ENCODE peak calls at places on chromosomes 3 and 15, in nine cellular contexts. One of them, this sample, is unnamed.
A peak's percentile ranks its signal among the peaks of the same experiment; 100 is the strongest.

GRCh38 chr15:100897201-100897872 is 17.7 kb downstream of the ALDH1A3 start:
- DNase-seq in ovary: no peak
- DNase-seq in COR-L47: no peak
- DNase-seq in DMS153: no peak
- DNase-seq in activated CD8-positive, alpha-beta memory T cell treated with anti-CD3 and anti-CD28 coated beads for 24 hours: no peak
- DNase-seq in osteoblast: peak; percentile 60
- DNase-seq in heart left ventricle: no peak
- DNase-seq in fibroblast of lung: no peak
- DNase-seq in NT2/D1: no peak
- DNase-seq in this sample: no peak

GRCh38 chr15:85761635-85762034 is 33.1 kb downstream of the KLHL25 start:
- DNase-seq in NT2/D1: no peak
- DNase-seq in fibroblast of lung: peak; percentile 88
- DNase-seq in ovary: no peak
- DNase-seq in DMS153: no peak
- DNase-seq in osteoblast: peak; percentile 91
- DNase-seq in activated CD8-positive, alpha-beta memory T cell treated with anti-CD3 and anti-CD28 coated beads for 24 hours: no peak
- DNase-seq in COR-L47: no peak
- DNase-seq in heart left ventricle: no peak
- DNase-seq in this sample: no peak

GRCh38 chr15:90530250-90531051 is 728 bp downstream of the CRTC3 start:
- DNase-seq in activated CD8-positive, alpha-beta memory T cell treated with anti-CD3 and anti-CD28 coated beads for 24 hours: peak; percentile 80
- DNase-seq in fibroblast of lung: peak; percentile 46
- DNase-seq in COR-L47: no peak
- DNase-seq in NT2/D1: no peak
- DNase-seq in heart left ventricle: peak; percentile 76
- DNase-seq in osteoblast: peak; percentile 95
- DNase-seq in ovary: peak; percentile 79
- DNase-seq in DMS153: no peak
- DNase-seq in this sample: peak; percentile 55

GRCh38 chr3:64099316-64099715 is 76.0 kb upstream of the PSMD6 start:
- DNase-seq in activated CD8-positive, alpha-beta memory T cell treated with anti-CD3 and anti-CD28 coated beads for 24 hours: no peak
- DNase-seq in COR-L47: no peak
- DNase-seq in NT2/D1: no peak
- DNase-seq in fibroblast of lung: no peak
- DNase-seq in osteoblast: no peak
- DNase-seq in DMS153: no peak
- DNase-seq in heart left ventricle: no peak
- DNase-seq in ovary: no peak
- DNase-seq in this sample: no peak

GRCh38 chr15:36831125-36831914 is 251.9 kb downstream of the CDIN1 start:
- DNase-seq in heart left ventricle: no peak
- DNase-seq in COR-L47: no peak
- DNase-seq in NT2/D1: no peak
- DNase-seq in ovary: no peak
- DNase-seq in osteoblast: peak; percentile 60
- DNase-seq in activated CD8-positive, alpha-beta memory T cell treated with anti-CD3 and anti-CD28 coated beads for 24 hours: no peak
- DNase-seq in fibroblast of lung: peak; percentile 83
- DNase-seq in DMS153: no peak
- DNase-seq in this sample: peak; percentile 97

GRCh38 chr15:89167267-89168176 is 53.9 kb downstream of the RLBP1 start:
- DNase-seq in DMS153: no peak
- DNase-seq in fibroblast of lung: peak; percentile 94
- DNase-seq in ovary: no peak
- DNase-seq in COR-L47: no peak
- DNase-seq in osteoblast: peak; percentile 79
- DNase-seq in heart left ventricle: no peak
- DNase-seq in NT2/D1: no peak
- DNase-seq in activated CD8-positive, alpha-beta memory T cell treated with anti-CD3 and anti-CD28 coated beads for 24 hours: peak; percentile 80
- DNase-seq in this sample: peak; percentile 84

GRCh38 chr3:14253022-14253761 is 74.6 kb downstream of the LSM3 start:
- DNase-seq in fibroblast of lung: peak; percentile 84
- DNase-seq in NT2/D1: no peak
- DNase-seq in ovary: no peak
- DNase-seq in DMS153: no peak
- DNase-seq in COR-L47: no peak
- DNase-seq in activated CD8-positive, alpha-beta memory T cell treated with anti-CD3 and anti-CD28 coated beads for 24 hours: no peak
- DNase-seq in heart left ventricle: no peak
- DNase-seq in osteoblast: peak; percentile 59
- DNase-seq in this sample: peak; percentile 45

GRCh38 chr15:58387130-58387529 is 44.7 kb upstream of the LIPC start:
- DNase-seq in DMS153: no peak
- DNase-seq in ovary: no peak
- DNase-seq in activated CD8-positive, alpha-beta memory T cell treated with anti-CD3 and anti-CD28 coated beads for 24 hours: no peak
- DNase-seq in heart left ventricle: no peak
- DNase-seq in COR-L47: no peak
- DNase-seq in fibroblast of lung: peak; percentile 84
- DNase-seq in osteoblast: peak; percentile 82
- DNase-seq in NT2/D1: no peak
- DNase-seq in this sample: peak; percentile 49

GRCh38 chr3:47782538-47783308 is 1.0 kb upstream of the SMARCC1 start:
- DNase-seq in osteoblast: peak; percentile 76
- DNase-seq in fibroblast of lung: no peak
- DNase-seq in heart left ventricle: no peak
- DNase-seq in ovary: no peak
- DNase-seq in activated CD8-positive, alpha-beta memory T cell treated with anti-CD3 and anti-CD28 coated beads for 24 hours: no peak
- DNase-seq in COR-L47: no peak
- DNase-seq in DMS153: no peak
- DNase-seq in NT2/D1: no peak
- DNase-seq in this sample: no peak

GRCh38 chr3:111863942-111864341 is 4.9 kb downstream of the PHLDB2 start:
- DNase-seq in COR-L47: no peak
- DNase-seq in DMS153: no peak
- DNase-seq in osteoblast: peak; percentile 63
- DNase-seq in heart left ventricle: no peak
- DNase-seq in NT2/D1: no peak
- DNase-seq in fibroblast of lung: peak; percentile 68
- DNase-seq in activated CD8-positive, alpha-beta memory T cell treated with anti-CD3 and anti-CD28 coated beads for 24 hours: no peak
- DNase-seq in ovary: no peak
- DNase-seq in this sample: no peak

GRCh38 chr15:98796685-98797084 is 148.3 kb downstream of the IGF1R start:
- DNase-seq in NT2/D1: no peak
- DNase-seq in fibroblast of lung: no peak
- DNase-seq in DMS153: no peak
- DNase-seq in COR-L47: no peak
- DNase-seq in osteoblast: no peak
- DNase-seq in activated CD8-positive, alpha-beta memory T cell treated with anti-CD3 and anti-CD28 coated beads for 24 hours: no peak
- DNase-seq in heart left ventricle: no peak
- DNase-seq in ovary: no peak
- DNase-seq in this sample: no peak

GRCh38 chr15:77688270-77689058 is 55.8 kb upstream of the LINGO1 start:
- DNase-seq in osteoblast: peak; percentile 47
- DNase-seq in activated CD8-positive, alpha-beta memory T cell treated with anti-CD3 and anti-CD28 coated beads for 24 hours: no peak
- DNase-seq in DMS153: no peak
- DNase-seq in heart left ventricle: no peak
- DNase-seq in ovary: no peak
- DNase-seq in NT2/D1: no peak
- DNase-seq in COR-L47: no peak
- DNase-seq in fibroblast of lung: peak; percentile 5
- DNase-seq in this sample: no peak

GRCh38 chr3:10395671-10396070 is 74.8 kb upstream of the SEC13 start:
- DNase-seq in ovary: no peak
- DNase-seq in heart left ventricle: no peak
- DNase-seq in activated CD8-positive, alpha-beta memory T cell treated with anti-CD3 and anti-CD28 coated beads for 24 hours: no peak
- DNase-seq in COR-L47: no peak
- DNase-seq in DMS153: no peak
- DNase-seq in fibroblast of lung: no peak
- DNase-seq in osteoblast: no peak
- DNase-seq in NT2/D1: no peak
- DNase-seq in this sample: no peak

GRCh38 chr15:25850154-25851111 is 12.7 kb downstream of the ATP10A start:
- DNase-seq in DMS153: no peak
- DNase-seq in osteoblast: peak; percentile 93
- DNase-seq in COR-L47: no peak
- DNase-seq in activated CD8-positive, alpha-beta memory T cell treated with anti-CD3 and anti-CD28 coated beads for 24 hours: peak; percentile 89
- DNase-seq in ovary: peak; percentile 20
- DNase-seq in heart left ventricle: peak; percentile 90
- DNase-seq in NT2/D1: peak; percentile 18
- DNase-seq in fibroblast of lung: peak; percentile 78
- DNase-seq in this sample: peak; percentile 6

GRCh38 chr3:184336484-184337230 is 743 bp upstream of the FAM131A start:
- DNase-seq in heart left ventricle: no peak
- DNase-seq in DMS153: peak; percentile 48
- DNase-seq in osteoblast: peak; percentile 95
- DNase-seq in activated CD8-positive, alpha-beta memory T cell treated with anti-CD3 and anti-CD28 coated beads for 24 hours: no peak
- DNase-seq in fibroblast of lung: peak; percentile 68
- DNase-seq in ovary: no peak
- DNase-seq in COR-L47: peak; percentile 10
- DNase-seq in NT2/D1: peak; percentile 25
- DNase-seq in this sample: peak; percentile 72

GRCh38 chr3:197730200-197730599 is 6.5 kb downstream of the RUBCN start:
- DNase-seq in activated CD8-positive, alpha-beta memory T cell treated with anti-CD3 and anti-CD28 coated beads for 24 hours: no peak
- DNase-seq in NT2/D1: no peak
- DNase-seq in fibroblast of lung: peak; percentile 91
- DNase-seq in osteoblast: peak; percentile 92
- DNase-seq in heart left ventricle: no peak
- DNase-seq in DMS153: no peak
- DNase-seq in COR-L47: peak; percentile 10
- DNase-seq in ovary: no peak
- DNase-seq in this sample: peak; percentile 88

GRCh38 chr3:30315452-30315851 is 290.9 kb upstream of the TGFBR2 start:
- DNase-seq in fibroblast of lung: peak; percentile 52
- DNase-seq in osteoblast: no peak
- DNase-seq in NT2/D1: no peak
- DNase-seq in heart left ventricle: no peak
- DNase-seq in activated CD8-positive, alpha-beta memory T cell treated with anti-CD3 and anti-CD28 coated beads for 24 hours: no peak
- DNase-seq in COR-L47: no peak
- DNase-seq in ovary: no peak
- DNase-seq in DMS153: no peak
- DNase-seq in this sample: peak; percentile 47

GRCh38 chr3:48400824-48401433 is 28.9 kb downstream of the FBXW12 start:
- DNase-seq in heart left ventricle: peak; percentile 56
- DNase-seq in fibroblast of lung: peak; percentile 40
- DNase-seq in osteoblast: peak; percentile 92
- DNase-seq in activated CD8-positive, alpha-beta memory T cell treated with anti-CD3 and anti-CD28 coated beads for 24 hours: peak; percentile 81
- DNase-seq in COR-L47: no peak
- DNase-seq in DMS153: peak; percentile 1
- DNase-seq in NT2/D1: peak; percentile 66
- DNase-seq in ovary: peak; percentile 56
- DNase-seq in this sample: peak; percentile 57

GRCh38 chr3:175398676-175399075 is 539.5 kb downstream of the NAALADL2 start:
- DNase-seq in activated CD8-positive, alpha-beta memory T cell treated with anti-CD3 and anti-CD28 coated beads for 24 hours: no peak
- DNase-seq in osteoblast: no peak
- DNase-seq in heart left ventricle: no peak
- DNase-seq in DMS153: no peak
- DNase-seq in COR-L47: no peak
- DNase-seq in fibroblast of lung: no peak
- DNase-seq in ovary: no peak
- DNase-seq in NT2/D1: no peak
- DNase-seq in this sample: peak; percentile 15

This sample was measured in ELR.